ENCODE peak calls at places on chromosome 13, in ten cellular contexts. J is MG63; C is naive thymus-derived CD8-positive, alpha-beta T cell; W is activated naive CD8-positive, alpha-beta T cell treated with anti-CD3 and anti-CD28 coated beads, Interleukin-2, amount 50 U/mL, for 24 hours; N is AG04449; E is AG04450; L is SJSA1; R is lower leg skin; Q is lung; G is upper lobe of right lung. A is an unnamed sample.

GRCh38 chr13:101150998-101151397 is 265.3 kb downstream of the NALCN start:
- DNase-seq in R (no peak), C (no peak), G (no peak), N (no peak), Q (no peak), L (no peak), E (no peak), J (peak; percentile 8), W (no peak), A (no peak)

GRCh38 chr13:40096357-40096911 is 441.0 kb downstream of the COG6 start:
- DNase-seq in Q (no peak), W (peak; percentile 40), E (no peak), C (peak; percentile 17), R (no peak), L (no peak), J (no peak), N (no peak), G (no peak), A (no peak)

GRCh38 chr13:40672310-40673060 is 6.0 kb upstream of the FOXO1 start:
- DNase-seq in G (no peak), J (peak; percentile 22), E (peak; percentile 15), C (no peak), R (no peak), N (no peak), W (no peak), L (peak; percentile 47), Q (no peak), A (no peak)

GRCh38 chr13:75760182-75760981 is 124.3 kb downstream of the LMO7 start:
- DNase-seq in R (no peak), N (no peak), W (no peak), Q (peak; percentile 77), G (no peak), C (no peak), L (no peak), J (no peak), E (no peak), A (peak; percentile 71)

GRCh38 chr13:41465215-41465907 is 8.0 kb downstream of the RGCC start:
- DNase-seq in R (peak; percentile 52), L (no peak), G (peak; percentile 77), N (peak; percentile 10), J (peak; percentile 84), E (peak; percentile 53), W (peak; percentile 84), C (peak; percentile 84), Q (peak; percentile 45), A (no peak)

GRCh38 chr13:43441916-43442315 is 344.9 kb downstream of the ENOX1 start:
- DNase-seq in E (no peak), C (no peak), J (no peak), L (no peak), Q (no peak), W (no peak), R (no peak), N (no peak), G (no peak), A (no peak)

GRCh38 chr13:37173214-37173613 is 67.8 kb upstream of the CSNK1A1L start:
- DNase-seq in C (no peak), E (peak; percentile 69), L (no peak), N (peak; percentile 88), Q (no peak), G (no peak), R (no peak), W (no peak), J (no peak), A (no peak)

GRCh38 chr13:76684336-76684735 is 201.9 kb downstream of the KCTD12 start:
- DNase-seq in L (no peak), Q (no peak), G (no peak), E (no peak), R (no peak), N (no peak), J (no peak), W (no peak), C (no peak), A (no peak)

GRCh38 chr13:45349438-45349837 is 8.5 kb upstream of the TPT1 start:
- DNase-seq in W (no peak), R (no peak), L (no peak), N (no peak), Q (no peak), G (no peak), J (no peak), C (no peak), E (no peak), A (no peak)

GRCh38 chr13:109700176-109700575 is 86.2 kb downstream of the IRS2 start:
- DNase-seq in Q (peak; percentile 59), N (no peak), J (peak; percentile 6), C (no peak), L (peak; percentile 73), W (no peak), G (peak; percentile 81), E (no peak), R (peak; percentile 65), A (peak; percentile 39)

GRCh38 chr13:113623491-113624234 is 34.3 kb downstream of the ATP4B start:
- DNase-seq in J (peak; percentile 17), C (no peak), G (no peak), Q (no peak), W (no peak), R (no peak), N (no peak), L (peak; percentile 83), E (no peak), A (no peak)

GRCh38 chr13:82291852-82292251 is 1590.4 kb downstream of the SLITRK1 start:
- DNase-seq in N (no peak), Q (no peak), G (no peak), L (no peak), J (no peak), C (no peak), W (no peak), E (no peak), R (no peak), A (no peak)

GRCh38 chr13:102402292-102402691 is 444 bp upstream of the FGF14 start:
- DNase-seq in E (no peak), W (peak; percentile 29), Q (no peak), N (no peak), R (no peak), G (no peak), C (no peak), L (no peak), J (peak; percentile 19), A (no peak)

GRCh38 chr13:46232281-46232680 is 20.6 kb downstream of the LRRC63 start:
- DNase-seq in E (no peak), G (no peak), L (no peak), Q (no peak), N (no peak), J (no peak), C (no peak), W (no peak), R (no peak), A (no peak)

GRCh38 chr13:48042889-48043288 is 5.4 kb downstream of the NUDT15 start:
- DNase-seq in C (no peak), E (no peak), Q (no peak), J (no peak), W (no peak), G (no peak), L (no peak), N (no peak), R (no peak), A (no peak)

GRCh38 chr13:29956771-29957170 is 106.4 kb upstream of the UBL3 start:
- DNase-seq in W (no peak), L (no peak), C (no peak), G (no peak), Q (no peak), E (no peak), R (no peak), J (no peak), N (no peak), A (no peak)

GRCh38 chr13:44474122-44474910 is 100.7 kb downstream of the SERP2 start:
- DNase-seq in C (no peak), L (no peak), E (no peak), W (no peak), Q (no peak), R (no peak), J (no peak), N (no peak), G (no peak), A (no peak)

GRCh38 chr13:95201814-95202521 is 99.3 kb downstream of the ABCC4 start:
- DNase-seq in Q (no peak), E (no peak), G (no peak), W (no peak), N (no peak), L (no peak), C (no peak), J (no peak), R (no peak), A (no peak)

A was measured in gastrocnemius medialis.